ENCODE peak calls at places on chromosomes 7 and 10, in five cellular contexts. U is T follicular helper cell; Y is cerebellar nuclear complex; J is activated CD4-positive, alpha-beta T cell treated with anti-CD3 and anti-CD28 coated beads for 1 hour; X is M059J. S is an unnamed sample.
A peak's percentile ranks its signal among the peaks of the same experiment; 100 is the strongest.

GRCh38 chr7:50342616-50343114 is 38.1 kb downstream of the IKZF1 start:
- DNase-seq in X (no peak), J (no peak), Y (no peak), U (peak; percentile 56), S (no peak)

GRCh38 chr7:104005197-104005596 is 15.7 kb upstream of the RELN start:
- DNase-seq in X (peak; percentile 79), Y (no peak), U (no peak), J (no peak), S (no peak)

GRCh38 chr7:44156453-44157010 is 15.4 kb upstream of the MYL7 start:
- DNase-seq in Y (no peak), X (no peak), U (no peak), J (no peak), S (no peak)

GRCh38 chr10:68099736-68100135 is 9.6 kb upstream of the MYPN start:
- DNase-seq in X (peak; percentile 85), Y (no peak), J (no peak), U (no peak), S (no peak)

GRCh38 chr7:37193087-37193774 is 255.4 kb downstream of the ELMO1 start:
- DNase-seq in U (no peak), Y (no peak), X (no peak), J (no peak), S (no peak)

GRCh38 chr7:4799508-4800268 is 24.3 kb downstream of the AP5Z1 start:
- DNase-seq in Y (no peak), X (no peak), J (no peak), U (no peak), S (no peak)

GRCh38 chr7:81299272-81299671 is 380.4 kb upstream of the SEMA3C start:
- DNase-seq in J (no peak), X (peak; percentile 96), U (no peak), Y (no peak), S (no peak)

GRCh38 chr10:132064082-132064755 is 1.5 kb upstream of the JAKMIP3 start:
- DNase-seq in U (no peak), Y (no peak), X (no peak), J (no peak), S (no peak)

GRCh38 chr10:129870926-129871660 is 93.0 kb downstream of the EBF3 start:
- DNase-seq in J (no peak), U (no peak), X (no peak), Y (peak; percentile 90), S (no peak)

GRCh38 chr7:151014950-151015349 is 9.3 kb downstream of the ATG9B start:
- DNase-seq in U (peak; percentile 27), Y (no peak), X (no peak), J (no peak), S (no peak)

GRCh38 chr7:131620673-131621609 is 64.5 kb upstream of the PODXL start:
- DNase-seq in J (no peak), X (peak; percentile 54), U (no peak), Y (no peak), S (no peak)

GRCh38 chr10:10589540-10589939 is 428.1 kb upstream of the CELF2 start:
- DNase-seq in Y (no peak), X (peak; percentile 37), U (no peak), J (no peak), S (no peak)

GRCh38 chr7:74180866-74181265 is 6.7 kb downstream of the EIF4H start:
- DNase-seq in J (no peak), U (no peak), Y (no peak), X (no peak), S (no peak)

GRCh38 chr7:40403664-40404476 is 269.1 kb downstream of the SUGCT start:
- DNase-seq in U (no peak), Y (no peak), J (no peak), X (no peak), S (no peak)

GRCh38 chr7:17608114-17608833 is 309.8 kb downstream of the AHR start:
- DNase-seq in U (no peak), X (peak; percentile 88), J (no peak), Y (no peak), S (no peak)

GRCh38 chr7:32958046-32959025 is 1.1 kb downstream of the FKBP9 start:
- DNase-seq in X (peak; percentile 7), U (no peak), Y (no peak), J (no peak), S (no peak)

GRCh38 chr7:47968852-47969774 is 10.3 kb downstream of the HUS1 start:
- DNase-seq in U (peak; percentile 14), X (peak; percentile 55), J (no peak), Y (peak; percentile 30), S (no peak)

GRCh38 chr7:131525820-131526219 is 30.6 kb downstream of the PODXL start:
- DNase-seq in X (no peak), U (no peak), J (no peak), Y (no peak), S (no peak)

GRCh38 chr7:68133045-68133444 is 1136.4 kb downstream of the TYW1 start:
- DNase-seq in Y (no peak), U (no peak), X (no peak), J (no peak), S (no peak)

GRCh38 chr7:12570529-12571461 is at the start of gene SCIN:
- DNase-seq in Y (no peak), J (no peak), X (peak; percentile 46), U (no peak), S (no peak)

GRCh38 chr7:44108768-44109750 is 4.9 kb downstream of the AEBP1 start:
- DNase-seq in Y (no peak), J (no peak), U (no peak), X (no peak), S (no peak)

GRCh38 chr10:34102237-34102673 is 712.8 kb downstream of the PARD3 start:
- DNase-seq in U (no peak), X (peak; percentile 2), Y (no peak), J (no peak), S (no peak)

GRCh38 chr7:93232673-93233018 is 480 bp downstream of the VPS50 start:
- DNase-seq in U (no peak), Y (no peak), J (no peak), X (peak; percentile 12), S (no peak)

GRCh38 chr10:576130-576465 is 113.4 kb downstream of the DIP2C start:
- DNase-seq in X (no peak), U (no peak), J (no peak), Y (no peak), S (no peak)

GRCh38 chr10:47033081-47033480 is 121.9 kb downstream of the PTPN20 start:
- DNase-seq in Y (no peak), U (no peak), J (no peak), X (no peak), S (no peak)

GRCh38 chr7:27810186-27810585 is 70.2 kb downstream of the TAX1BP1 start:
- DNase-seq in X (no peak), Y (no peak), J (no peak), U (no peak), S (no peak)

GRCh38 chr7:88835147-88835728 is 39.7 kb upstream of the TEX47 start:
- DNase-seq in J (no peak), X (peak; percentile 6), Y (no peak), U (no peak), S (no peak)

GRCh38 chr7:112103246-112103645 is 103.0 kb downstream of the DOCK4 start:
- DNase-seq in X (peak; percentile 63), U (no peak), Y (no peak), J (no peak), S (no peak)

GRCh38 chr10:47136866-47137265 is 163.1 kb upstream of the GDF10 start:
- DNase-seq in U (no peak), J (no peak), X (no peak), Y (no peak), S (no peak)

GRCh38 chr10:5566606-5567005 is 41.8 kb downstream of the CALML3 start:
- DNase-seq in Y (no peak), J (no peak), U (no peak), X (peak; percentile 88), S (no peak)

GRCh38 chr7:28075674-28076358 is 104.8 kb downstream of the JAZF1 start:
- DNase-seq in U (no peak), J (no peak), X (peak; percentile 27), Y (no peak), S (no peak)

GRCh38 chr7:120941064-120941463 is 9.5 kb upstream of the ING3 start:
- DNase-seq in X (peak; percentile 18), J (no peak), U (no peak), Y (no peak), S (no peak)